ENCODE peak calls at places on chromosomes 6 and 20, in five cellular contexts. D, C, X, E and O are unnamed samples.

GRCh38 chr6:107318100-107318736 is 141.1 kb downstream of the PDSS2 start:
- DNase-seq in D (peak; percentile 36), C (peak; percentile 56), X (no peak), E (peak; percentile 63), O (peak; percentile 12)

GRCh38 chr6:57021086-57021720 is 25.3 kb upstream of the KIAA1586 start:
- DNase-seq in D (no peak), C (no peak), X (no peak), E (peak; percentile 64), O (peak; percentile 35)

GRCh38 chr6:11251553-11252358 is 19.3 kb upstream of the NEDD9 start:
- DNase-seq in D (peak; percentile 89), C (peak; percentile 66), X (peak; percentile 82), E (peak; percentile 64), O (peak; percentile 35)

GRCh38 chr6:105892577-105893262 is 193.4 kb upstream of the PRDM1 start:
- DNase-seq in D (no peak), C (no peak), X (no peak), E (no peak), O (no peak)

GRCh38 chr6:38907264-38907663 is 141.3 kb upstream of the GLP1R start:
- DNase-seq in D (no peak), C (no peak), X (no peak), E (no peak), O (no peak)

GRCh38 chr6:40042232-40042631 is 108.0 kb upstream of the MOCS1 start:
- DNase-seq in D (no peak), C (no peak), X (no peak), E (no peak), O (no peak)

GRCh38 chr6:22838346-22838745 is 269.0 kb downstream of the HDGFL1 start:
- DNase-seq in D (no peak), C (no peak), X (no peak), E (peak; percentile 10), O (no peak)

GRCh38 chr20:32091888-32092346 is 17.6 kb upstream of the TM9SF4 start:
- DNase-seq in D (peak; percentile 88), C (peak; percentile 80), X (peak; percentile 78), E (peak; percentile 72), O (peak; percentile 58)

GRCh38 chr6:35065441-35065800 is 75.7 kb downstream of the TCP11 start:
- DNase-seq in D (no peak), C (no peak), X (no peak), E (no peak), O (no peak)

GRCh38 chr6:129475477-129476247 is 234.3 kb downstream of the ARHGAP18 start:
- DNase-seq in D (no peak), C (no peak), X (no peak), E (peak; percentile 4), O (no peak)

GRCh38 chr6:9139762-9140161 is 704.4 kb upstream of the SLC35B3 start:
- DNase-seq in D (no peak), C (peak; percentile 35), X (no peak), E (peak; percentile 88), O (no peak)

GRCh38 chr20:49627329-49627761 is 59.4 kb upstream of the PTGIS start:
- DNase-seq in D (no peak), C (no peak), X (peak; percentile 6), E (no peak), O (no peak)

GRCh38 chr6:135087803-135088202 is 33.2 kb upstream of the HBS1L start:
- DNase-seq in D (no peak), C (no peak), X (no peak), E (no peak), O (no peak)

GRCh38 chr6:19613678-19614077 is 223.5 kb upstream of the ID4 start:
- DNase-seq in D (no peak), C (no peak), X (no peak), E (no peak), O (no peak)

GRCh38 chr6:39521826-39522377 is 199.4 kb upstream of the KCNK16 start:
- DNase-seq in D (no peak), C (no peak), X (no peak), E (no peak), O (no peak)

DNA sequence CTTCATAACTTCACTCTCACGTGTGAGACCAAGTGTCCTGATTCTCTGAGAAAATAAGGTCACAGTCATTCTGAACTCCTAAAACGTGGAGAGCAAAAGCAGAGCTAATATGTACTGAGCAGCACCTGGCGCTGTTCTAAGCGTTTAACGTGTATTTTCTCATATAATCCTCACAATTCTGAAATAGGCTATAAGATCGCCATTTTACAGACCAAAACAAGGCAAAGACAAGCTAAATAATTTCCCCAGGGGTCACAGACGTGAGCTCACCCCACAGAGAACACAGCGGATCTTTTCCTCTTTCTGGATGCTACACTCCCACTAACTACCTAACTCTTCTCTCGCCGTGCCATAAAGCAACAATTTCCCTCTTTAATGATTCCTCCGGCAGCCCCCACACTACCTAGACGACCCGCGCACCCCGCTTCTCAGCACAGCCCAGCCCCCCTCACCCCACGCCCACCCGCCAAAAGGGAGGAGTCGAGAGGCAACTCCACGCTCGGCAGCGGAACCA is 636 bp downstream of the SUPT3H start:
- DNase-seq in D (peak; percentile 72), C (no peak), X (no peak), E (peak; percentile 16), O (no peak)
- TF ChIP-seq POLR2A in D (peak; percentile 9), C (no peak), X (no peak), E (no peak), O (no peak)

GRCh38 chr6:138105880-138106664 is 1.1 kb downstream of the PERP start:
- DNase-seq in D (no peak), C (no peak), X (no peak), E (peak; percentile 15), O (no peak)

GRCh38 chr6:138106665-138107077 is 548 bp downstream of the PERP start:
- DNase-seq in D (no peak), C (no peak), X (no peak), E (no peak), O (no peak)

GRCh38 chr6:138105446-138105845 is 1.8 kb downstream of the PERP start:
- DNase-seq in D (no peak), C (no peak), X (no peak), E (no peak), O (no peak)

GRCh38 chr6:138107752-138108592 is 753 bp upstream of the PERP start:
- DNase-seq in D (no peak), C (peak; percentile 23), X (no peak), E (no peak), O (no peak)

DNA sequence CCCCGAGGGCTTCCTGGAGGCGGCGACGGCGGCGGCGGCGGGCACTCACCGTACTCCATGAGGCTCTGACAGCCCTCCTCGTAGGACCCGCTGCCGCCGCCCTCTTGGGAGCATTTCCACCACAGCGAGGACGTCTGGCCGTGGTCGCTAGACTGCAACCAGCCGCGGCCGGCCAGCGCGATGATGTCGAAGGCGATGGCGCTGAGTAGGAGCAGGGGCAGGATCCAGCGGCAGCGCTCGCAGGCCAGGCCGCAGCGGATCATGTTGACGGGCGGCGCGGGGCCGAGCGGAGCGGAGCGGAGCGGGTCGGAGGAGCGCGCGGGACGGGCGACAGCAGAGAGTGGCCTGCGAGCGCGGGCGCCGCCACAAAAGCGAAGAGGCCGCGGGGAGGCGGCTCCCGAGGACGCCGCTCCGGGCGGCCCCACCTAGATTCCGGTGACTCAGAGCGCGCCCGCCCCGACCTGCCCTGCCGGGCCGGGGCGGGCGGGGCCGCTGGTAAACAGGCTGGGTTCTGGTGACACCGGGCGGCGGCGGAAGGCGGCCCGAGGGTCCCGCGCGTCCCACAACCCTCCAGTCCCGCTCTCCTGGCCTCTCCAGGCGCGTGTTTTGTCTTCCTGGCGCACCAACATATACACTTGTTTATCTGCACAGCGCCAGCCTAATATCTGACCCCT is at the start of gene PERP:
- DNase-seq in D (peak; percentile 53), C (peak; percentile 79), X (peak; percentile 82), E (peak; percentile 38), O (peak; percentile 59)
- TF ChIP-seq POLR2A in D (peak; percentile 61), C (peak; percentile 76), X (peak; percentile 25), E (peak; percentile 58), O (peak; percentile 38)

GRCh38 chr6:26157838-26158580 is 70.8 kb downstream of the HFE start:
- DNase-seq in D (peak; percentile 90), C (peak; percentile 85), X (peak; percentile 95), E (peak; percentile 99), O (peak; percentile 59)
- TF ChIP-seq POLR2A in D (peak; percentile 98), C (peak; percentile 100), X (peak; percentile 100), E (peak; percentile 93), O (peak; percentile 83)

GRCh38 chr20:41693136-41693979 is 75.2 kb upstream of the CHD6 start:
- DNase-seq in D (peak; percentile 76), C (peak; percentile 76), X (peak; percentile 90), E (peak; percentile 89), O (peak; percentile 59)
- TF ChIP-seq POLR2A in D (peak; percentile 12), C (peak; percentile 75), X (peak; percentile 45), E (no peak), O (peak; percentile 50)

DNA sequence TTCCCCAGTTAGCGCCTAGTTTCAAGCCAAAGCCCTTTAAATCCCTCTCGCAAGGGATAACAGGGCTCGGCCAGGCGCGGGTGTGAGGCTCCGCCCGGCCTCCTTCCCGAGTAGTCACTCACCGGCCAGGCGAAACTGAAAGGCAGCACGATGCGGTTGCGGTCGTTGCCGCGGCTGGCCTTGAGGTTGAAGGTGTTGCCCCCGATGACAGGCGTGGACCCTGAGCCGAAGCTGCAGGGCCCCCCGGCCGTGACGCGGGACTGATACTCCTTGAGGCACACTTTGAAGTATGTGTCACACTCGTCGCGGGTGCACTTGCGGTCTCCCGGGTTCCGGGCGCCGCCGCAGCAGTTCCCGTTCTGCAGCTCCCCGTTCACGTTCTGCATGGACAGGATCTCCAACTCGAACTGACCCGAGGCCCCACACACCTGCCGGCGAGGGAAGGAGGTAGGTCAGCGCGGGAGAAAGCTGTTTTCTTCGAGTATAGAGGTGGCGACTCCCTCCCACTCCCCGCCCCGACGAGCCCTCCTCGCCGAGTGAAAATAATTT is 1.1 kb downstream of the JAG1 start:
- DNase-seq in D (no peak), C (peak; percentile 57), X (peak; percentile 86), E (peak; percentile 67), O (peak; percentile 61)
- TF ChIP-seq POLR2A in D (no peak), C (no peak), X (no peak), E (no peak), O (peak; percentile 42)

DNA sequence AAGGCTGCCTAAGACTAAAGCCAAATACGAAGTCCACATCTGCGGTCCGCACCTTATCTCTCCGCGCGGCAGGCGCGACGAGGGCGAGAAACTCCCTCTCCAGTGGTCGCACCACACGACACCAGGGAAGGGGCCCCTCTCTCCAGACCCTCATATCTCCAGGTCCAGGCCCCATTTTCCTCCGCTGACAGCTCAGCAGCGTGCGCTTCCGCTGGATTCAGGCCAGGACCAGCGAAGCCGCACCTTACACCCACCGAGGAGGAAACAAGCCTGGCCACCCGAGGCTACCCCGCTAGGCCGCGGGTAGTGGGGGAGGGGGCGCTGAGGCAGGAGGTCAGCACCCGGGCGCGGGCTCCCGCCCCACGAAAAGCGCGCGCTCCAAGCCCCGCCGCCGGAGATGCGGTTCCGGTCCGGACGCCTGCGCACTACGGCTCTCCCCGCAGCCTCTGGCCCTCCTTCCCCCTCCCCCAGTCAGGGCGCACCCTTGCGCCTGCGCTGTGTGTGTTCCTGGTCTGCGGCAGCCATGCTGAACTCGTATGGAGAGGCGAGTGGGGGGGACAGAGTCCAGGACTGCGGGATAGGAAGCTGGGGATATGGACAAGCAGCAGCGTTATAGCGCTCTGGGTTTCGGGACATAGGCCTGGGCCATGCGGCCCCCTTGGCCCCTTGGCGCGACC is at the start of gene BRD2:
- DNase-seq in D (peak; percentile 86), C (peak; percentile 98), X (peak; percentile 99), E (peak; percentile 95), O (peak; percentile 75)
- TF ChIP-seq POLR2A in D (peak; percentile 97), C (peak; percentile 84), X (peak; percentile 96), E (peak; percentile 62), O (no peak)